ENCODE peak calls at places on chromosomes 4 and X, in eight cellular contexts. T is activated CD8-positive, alpha-beta T cell treated with anti-CD3 and anti-CD28 coated beads for 36 hours; V is HT1080; W is uterus; U is NCI-H1417; M is thoracic aorta; K is activated T-helper 9 cell treated with anti-CD3 and anti-CD28 coated beads, Interleukin-2, amount 50 U/mL, for 16 hours; R is endothelial cell. E is an unnamed sample.

GRCh38 chr4:98617358-98618047 is 40.9 kb downstream of the TSPAN5 start:
- DNase-seq in K (no peak), W (peak; percentile 36), T (no peak), U (no peak), M (no peak), V (no peak), R (no peak), E (no peak)

GRCh38 chr4:114811564-114812360 is 213.2 kb downstream of the UGT8 start:
- DNase-seq in M (no peak), K (no peak), U (no peak), R (no peak), W (no peak), V (no peak), T (no peak), E (no peak)

GRCh38 chr4:24024157-24024556 is 134.3 kb upstream of the PPARGC1A start:
- DNase-seq in R (no peak), T (no peak), V (no peak), W (no peak), U (no peak), M (no peak), K (no peak), E (no peak)

GRCh38 chr4:185865901-185866328 is 53.9 kb upstream of the SORBS2 start:
- DNase-seq in V (peak; percentile 12), W (no peak), T (no peak), R (no peak), K (no peak), M (no peak), U (peak; percentile 34), E (no peak)

GRCh38 chr4:152352645-152353116 is 183.2 kb downstream of the FBXW7 start:
- DNase-seq in K (no peak), M (no peak), T (peak; percentile 46), R (peak; percentile 30), U (peak; percentile 98), W (peak; percentile 81), V (peak; percentile 42), E (no peak)

GRCh38 chrX:18886344-18887161 is 97.4 kb downstream of the PHKA2 start:
- DNase-seq in M (peak; percentile 45), T (peak; percentile 66), R (peak; percentile 39), V (peak; percentile 28), W (peak; percentile 76), U (peak; percentile 82), K (peak; percentile 31), E (no peak)

GRCh38 chr4:143294310-143294709 is 42.4 kb upstream of the GAB1 start:
- DNase-seq in R (no peak), T (no peak), W (peak; percentile 91), U (no peak), M (peak; percentile 54), K (no peak), V (no peak), E (no peak)

GRCh38 chrX:57453901-57454300 is 137.9 kb upstream of the ZXDB start:
- DNase-seq in M (no peak), K (no peak), T (peak; percentile 15), W (no peak), R (peak; percentile 5), V (no peak), U (peak; percentile 37), E (no peak)

GRCh38 chr4:177737387-177737965 is 295.2 kb upstream of the AGA start:
- DNase-seq in V (peak; percentile 5), T (no peak), R (no peak), K (no peak), W (no peak), M (no peak), U (no peak), E (no peak)

GRCh38 chr4:55183926-55184599 is 58.7 kb upstream of the KDR start:
- DNase-seq in R (no peak), K (no peak), V (peak; percentile 95), U (no peak), W (peak; percentile 49), T (no peak), M (no peak), E (no peak)

GRCh38 chr4:155119006-155119405 is 89.4 kb upstream of the NPY2R start:
- DNase-seq in U (no peak), T (no peak), R (no peak), V (no peak), M (no peak), K (no peak), W (no peak), E (no peak)

GRCh38 chrX:48883729-48884128 is 13.8 kb downstream of the TIMM17B start:
- DNase-seq in U (no peak), R (no peak), V (no peak), M (no peak), W (no peak), T (no peak), K (no peak), E (no peak)

GRCh38 chrX:5907202-5907601 is 321.5 kb downstream of the NLGN4X start:
- DNase-seq in V (no peak), T (no peak), K (no peak), W (no peak), R (no peak), M (no peak), U (no peak), E (no peak)